ENCODE peak calls at places on chromosomes 3 and 15, in ten cellular contexts. Y, N, T, W, O, G, B, D, A and V are unnamed samples.

GRCh38 chr3:124158174-124158812 is 166.4 kb upstream of the ROPN1 start:
- DNase-seq in Y (no peak), N (no peak), T (no peak), W (no peak), O (no peak), G (peak), B (no peak), D (no peak), A (peak), V (no peak)

GRCh38 chr3:16140116-16140893 is 34.2 kb upstream of the GALNT15 start:
- DNase-seq in Y (peak), N (peak), T (no peak), W (peak), O (no peak), G (peak), B (no peak), D (no peak), A (no peak), V (no peak)

GRCh38 chr3:194387276-194387675 is 11.8 kb downstream of the GP5 start:
- DNase-seq in Y (no peak), N (no peak), T (no peak), W (no peak), O (no peak), G (no peak), B (no peak), D (no peak), A (no peak), V (no peak)

GRCh38 chr3:197793246-197793645 is 2.2 kb downstream of the LRCH3 start:
- DNase-seq in Y (peak), N (peak), T (peak), W (peak), O (no peak), G (no peak), B (no peak), D (no peak), A (no peak), V (no peak)

GRCh38 chr15:86489992-86490391 is 410.3 kb downstream of the AGBL1 start:
- DNase-seq in Y (no peak), N (no peak), T (no peak), W (no peak), O (no peak), G (peak), B (no peak), D (no peak), A (no peak), V (no peak)

GRCh38 chr3:189513281-189514151 is 117.7 kb upstream of the TP63 start:
- DNase-seq in Y (peak), N (no peak), T (no peak), W (no peak), O (no peak), G (peak), B (no peak), D (no peak), A (no peak), V (no peak)

GRCh38 chr15:53246404-53246803 is 456.3 kb upstream of the ONECUT1 start:
- DNase-seq in Y (no peak), N (no peak), T (no peak), W (no peak), O (no peak), G (no peak), B (no peak), D (no peak), A (no peak), V (no peak)

GRCh38 chr15:97745481-97746071 is 214.9 kb upstream of the ARRDC4 start:
- DNase-seq in Y (peak), N (no peak), T (peak), W (peak), O (no peak), G (peak), B (peak), D (peak), A (peak), V (peak)

GRCh38 chr3:194489736-194490612 is 3.2 kb upstream of the ATP13A3 start:
- DNase-seq in Y (peak), N (peak), T (peak), W (peak), O (no peak), G (no peak), B (no peak), D (peak), A (no peak), V (no peak)

GRCh38 chr3:169771651-169772529 is 1.3 kb upstream of the MYNN start:
- DNase-seq in Y (peak), N (peak), T (peak), W (peak), O (peak), G (peak), B (peak), D (peak), A (peak), V (peak)

GRCh38 chr15:91032919-91033803 is 10.8 kb upstream of the VPS33B start:
- DNase-seq in Y (peak), N (peak), T (peak), W (peak), O (peak), G (peak), B (peak), D (peak), A (peak), V (peak)

GRCh38 chr15:71153823-71154524 is 38.7 kb downstream of the THSD4 start:
- DNase-seq in Y (peak), N (no peak), T (no peak), W (peak), O (no peak), G (no peak), B (no peak), D (no peak), A (no peak), V (no peak)

GRCh38 chr15:39534996-39535395 is 45.9 kb upstream of the THBS1 start:
- DNase-seq in Y (no peak), N (no peak), T (no peak), W (no peak), O (no peak), G (no peak), B (no peak), D (no peak), A (no peak), V (no peak)
- H2AFZ ChIP-seq in Y (no peak), N (no peak), T (no peak), W (no peak), O (no peak), G (no peak), B (no peak), D (no peak), A (no peak), V (no peak)

GRCh38 chr3:156033428-156033827 is 87.0 kb upstream of the KCNAB1 start:
- DNase-seq in Y (no peak), N (no peak), T (no peak), W (no peak), O (no peak), G (no peak), B (no peak), D (no peak), A (no peak), V (no peak)
- H2AFZ ChIP-seq in Y (no peak), N (no peak), T (no peak), W (no peak), O (no peak), G (no peak), B (no peak), D (no peak), A (peak), V (no peak)

DNA sequence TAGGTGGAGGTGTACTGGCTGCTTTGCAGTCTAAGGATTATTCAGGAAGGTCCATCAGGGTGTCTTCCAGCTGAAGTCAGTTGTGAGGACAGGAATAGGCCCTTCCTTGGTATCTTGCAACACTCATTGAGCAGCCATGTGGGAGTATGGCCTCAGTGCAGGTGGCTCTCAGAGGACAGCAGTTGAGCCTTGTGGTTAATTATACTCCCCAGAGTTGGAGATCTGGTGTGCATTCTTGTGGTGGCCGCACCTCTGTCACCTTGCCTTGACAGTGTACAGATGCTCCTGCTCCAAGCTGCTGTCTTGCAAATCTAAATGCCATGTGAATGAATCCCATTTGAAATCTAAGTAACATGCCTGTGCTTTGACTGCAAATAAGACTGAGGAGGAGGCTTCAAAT is 339.9 kb upstream of the BCHE start:
- DNase-seq in Y (no peak), N (peak), T (no peak), W (no peak), O (no peak), G (no peak), B (peak), D (no peak), A (no peak), V (no peak)
- H2AFZ ChIP-seq in Y (no peak), N (no peak), T (no peak), W (no peak), O (peak), G (no peak), B (peak), D (no peak), A (no peak), V (no peak)

DNA sequence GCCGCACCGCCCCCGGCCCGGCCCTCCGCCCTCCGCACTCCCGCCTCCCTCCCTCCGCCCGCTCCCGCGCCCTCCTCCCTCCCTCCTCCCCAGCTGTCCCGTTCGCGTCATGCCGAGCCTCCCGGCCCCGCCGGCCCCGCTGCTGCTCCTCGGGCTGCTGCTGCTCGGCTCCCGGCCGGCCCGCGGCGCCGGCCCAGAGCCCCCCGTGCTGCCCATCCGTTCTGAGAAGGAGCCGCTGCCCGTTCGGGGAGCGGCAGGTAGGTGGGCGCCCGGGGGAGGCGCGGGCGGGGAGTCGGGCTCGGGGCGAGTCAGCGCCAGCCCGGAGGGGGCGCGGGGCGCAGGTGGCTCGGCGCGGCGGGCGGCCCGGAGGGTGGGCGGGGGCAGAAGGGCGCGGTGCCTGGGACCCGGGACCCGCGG is 364 bp downstream of the CHRD start:
- DNase-seq in Y (peak), N (peak), T (no peak), W (peak), O (no peak), G (peak), B (peak), D (no peak), A (peak), V (no peak)
- H2AFZ ChIP-seq in Y (no peak), N (no peak), T (no peak), W (no peak), O (peak), G (no peak), B (no peak), D (no peak), A (no peak), V (no peak)

DNA sequence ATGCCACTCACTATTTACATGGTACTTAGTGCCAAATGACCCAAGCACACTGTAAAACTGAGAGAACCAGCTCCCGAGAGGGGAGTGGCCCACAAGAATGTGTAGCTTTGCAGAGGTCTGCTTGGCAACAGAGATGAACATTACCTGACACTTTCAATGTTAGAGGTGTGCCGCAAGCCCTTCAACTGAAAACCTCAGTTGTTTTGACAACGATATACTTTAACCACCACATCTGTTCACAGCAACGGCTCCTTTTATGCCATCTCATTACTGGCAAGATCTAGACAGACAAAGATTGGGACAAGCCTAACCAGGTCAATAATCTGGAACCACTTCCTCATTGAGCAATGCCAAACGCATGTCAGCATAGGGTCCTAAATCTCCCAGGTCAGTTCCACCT is 23.7 kb downstream of the NEK10 start:
- DNase-seq in Y (peak), N (no peak), T (no peak), W (no peak), O (no peak), G (no peak), B (no peak), D (no peak), A (no peak), V (peak)
- H2AFZ ChIP-seq in Y (peak), N (no peak), T (no peak), W (no peak), O (no peak), G (no peak), B (no peak), D (no peak), A (no peak), V (no peak)

GRCh38 chr3:70833510-70833835 is 521.0 kb upstream of the MDFIC2 start:
- DNase-seq in Y (no peak), N (peak), T (no peak), W (peak), O (no peak), G (no peak), B (peak), D (no peak), A (no peak), V (no peak)
- H2AFZ ChIP-seq in Y (no peak), N (no peak), T (no peak), W (no peak), O (peak), G (no peak), B (no peak), D (no peak), A (no peak), V (no peak)

GRCh38 chr3:122324871-122325323 is at the start of gene CSTA:
- DNase-seq in Y (no peak), N (no peak), T (no peak), W (peak), O (no peak), G (no peak), B (no peak), D (no peak), A (no peak), V (no peak)
- H2AFZ ChIP-seq in Y (no peak), N (no peak), T (no peak), W (peak), O (peak), G (no peak), B (no peak), D (no peak), A (peak), V (no peak)

DNA sequence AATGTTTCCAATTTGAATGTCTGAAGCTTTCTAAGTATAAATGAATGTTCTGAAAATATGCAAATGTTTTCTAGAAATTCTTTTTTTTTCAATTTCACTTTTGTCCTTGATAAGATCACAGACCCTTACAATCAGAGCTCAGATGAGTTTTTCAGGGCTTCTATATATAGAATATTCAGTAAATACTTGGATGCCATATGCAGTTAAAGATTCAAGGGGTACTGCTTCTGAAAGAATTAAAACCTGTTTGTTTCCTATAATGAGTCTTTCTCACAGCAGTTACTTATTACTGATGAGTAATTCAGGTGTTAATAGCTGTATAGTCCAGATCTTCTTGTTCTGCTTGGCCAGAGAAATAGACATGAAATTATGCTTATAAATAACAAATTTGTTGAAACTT is 812.6 kb downstream of the ZPLD1 start:
- DNase-seq in Y (no peak), N (no peak), T (no peak), W (no peak), O (no peak), G (no peak), B (peak), D (no peak), A (no peak), V (no peak)
- H2AFZ ChIP-seq in Y (no peak), N (no peak), T (no peak), W (no peak), O (no peak), G (no peak), B (no peak), D (no peak), A (no peak), V (no peak)

GRCh38 chr15:83955806-83956265 is 279.7 kb upstream of the GOLGA6L4 start:
- DNase-seq in Y (no peak), N (no peak), T (peak), W (no peak), O (no peak), G (no peak), B (peak), D (peak), A (no peak), V (no peak)
- H2AFZ ChIP-seq in Y (no peak), N (no peak), T (no peak), W (no peak), O (no peak), G (no peak), B (peak), D (no peak), A (no peak), V (no peak)

GRCh38 chr15:65613365-65613764 is 2.4 kb upstream of the INTS14 start:
- DNase-seq in Y (no peak), N (no peak), T (no peak), W (no peak), O (no peak), G (no peak), B (no peak), D (no peak), A (no peak), V (no peak)

GRCh38 chr15:65612949-65613348 is 2.0 kb upstream of the INTS14 start:
- DNase-seq in Y (no peak), N (no peak), T (no peak), W (no peak), O (no peak), G (no peak), B (no peak), D (no peak), A (no peak), V (no peak)

GRCh38 chr15:65612616-65612946 is 1.6 kb upstream of the INTS14 start:
- DNase-seq in Y (peak), N (peak), T (no peak), W (peak), O (no peak), G (no peak), B (no peak), D (no peak), A (no peak), V (no peak)

GRCh38 chr15:65610871-65611718 is at the start of gene INTS14:
- DNase-seq in Y (peak), N (peak), T (peak), W (peak), O (peak), G (peak), B (peak), D (peak), A (peak), V (peak)

DNA sequence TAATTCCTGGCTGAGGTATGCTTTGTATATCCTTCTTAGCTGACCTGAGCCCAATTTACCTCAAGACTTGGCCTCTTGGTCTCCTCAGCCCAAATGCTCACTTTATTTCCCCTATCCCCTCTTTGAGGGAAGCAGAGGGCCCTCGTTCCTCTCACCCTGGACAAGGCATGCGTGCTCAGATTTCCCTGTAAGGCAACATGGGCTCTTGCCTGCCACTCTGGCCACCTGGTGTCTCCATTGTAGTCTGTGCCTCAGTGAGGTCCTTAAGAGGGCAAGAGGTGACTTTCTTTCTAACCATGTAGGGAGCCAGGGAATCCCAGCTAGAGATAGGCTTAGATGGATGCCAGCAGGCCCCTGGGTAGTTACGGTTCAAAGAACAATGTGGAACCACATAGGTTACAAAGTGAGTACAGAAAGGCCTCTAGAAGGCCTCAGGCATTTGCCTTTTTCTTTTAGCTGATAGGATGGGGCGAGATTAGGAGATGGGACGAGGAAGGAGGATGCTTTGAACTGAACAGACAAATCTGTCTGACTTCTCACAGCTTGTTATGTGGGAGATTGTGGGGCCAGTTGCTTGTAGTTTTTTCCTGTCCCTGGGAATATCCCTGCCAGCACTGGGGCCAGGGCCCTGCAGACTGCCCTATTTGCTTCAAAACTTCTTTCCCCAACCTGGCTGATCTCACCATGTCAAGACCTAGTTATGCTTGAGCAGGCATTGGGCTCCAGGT is 1.1 kb upstream of the INTS14 start:
- DNase-seq in Y (no peak), N (no peak), T (peak), W (peak), O (peak), G (no peak), B (no peak), D (peak), A (no peak), V (no peak)
- H2AFZ ChIP-seq in Y (no peak), N (peak), T (peak), W (peak), O (peak), G (peak), B (peak), D (peak), A (no peak), V (peak)